ENCODE peak calls at places on chromosome 11, in nine cellular contexts. One of them, this sample, is unnamed.
A peak's percentile ranks its signal among the peaks of the same experiment; 100 is the strongest.

GRCh38 chr11:119029340-119030028 is 1.2 kb downstream of the SLC37A4 start:
- DNase-seq in WERI-Rb-1: peak; percentile 83
- DNase-seq in heart left ventricle: peak; percentile 38
- DNase-seq in Peyer's patch: peak; percentile 84
- DNase-seq in right lobe of liver: peak; percentile 87
- DNase-seq in HFFc6: no peak
- DNase-seq in ovary: peak; percentile 56
- DNase-seq in activated CD8-positive, alpha-beta T cell treated with anti-CD3 and anti-CD28 coated beads for 36 hours: peak; percentile 85
- DNase-seq in lower leg skin: no peak
- DNase-seq in this sample: no peak

GRCh38 chr11:133953999-133954398 is 2.8 kb downstream of the IGSF9B start:
- DNase-seq in Peyer's patch: no peak
- DNase-seq in right lobe of liver: no peak
- DNase-seq in ovary: no peak
- DNase-seq in WERI-Rb-1: no peak
- DNase-seq in HFFc6: no peak
- DNase-seq in activated CD8-positive, alpha-beta T cell treated with anti-CD3 and anti-CD28 coated beads for 36 hours: no peak
- DNase-seq in heart left ventricle: no peak
- DNase-seq in lower leg skin: no peak
- DNase-seq in this sample: no peak

GRCh38 chr11:109946322-109946846 is 146.8 kb upstream of the ZC3H12C start:
- DNase-seq in Peyer's patch: peak; percentile 75
- DNase-seq in lower leg skin: peak; percentile 95
- DNase-seq in activated CD8-positive, alpha-beta T cell treated with anti-CD3 and anti-CD28 coated beads for 36 hours: peak; percentile 85
- DNase-seq in WERI-Rb-1: peak; percentile 76
- DNase-seq in ovary: peak; percentile 89
- DNase-seq in right lobe of liver: peak; percentile 75
- DNase-seq in HFFc6: peak; percentile 94
- DNase-seq in heart left ventricle: peak; percentile 90
- DNase-seq in this sample: peak; percentile 53

GRCh38 chr11:122895591-122895990 is 13.0 kb downstream of the JHY start:
- DNase-seq in ovary: no peak
- DNase-seq in right lobe of liver: no peak
- DNase-seq in Peyer's patch: no peak
- DNase-seq in activated CD8-positive, alpha-beta T cell treated with anti-CD3 and anti-CD28 coated beads for 36 hours: peak; percentile 7
- DNase-seq in WERI-Rb-1: no peak
- DNase-seq in HFFc6: no peak
- DNase-seq in heart left ventricle: no peak
- DNase-seq in lower leg skin: no peak
- DNase-seq in this sample: no peak

GRCh38 chr11:106644824-106645223 is 373.5 kb downstream of the GUCY1A2 start:
- DNase-seq in HFFc6: peak; percentile 15
- DNase-seq in heart left ventricle: no peak
- DNase-seq in WERI-Rb-1: no peak
- DNase-seq in lower leg skin: no peak
- DNase-seq in right lobe of liver: no peak
- DNase-seq in activated CD8-positive, alpha-beta T cell treated with anti-CD3 and anti-CD28 coated beads for 36 hours: no peak
- DNase-seq in ovary: no peak
- DNase-seq in Peyer's patch: no peak
- DNase-seq in this sample: no peak

GRCh38 chr11:34637303-34637702 is 16.4 kb downstream of the EHF start:
- DNase-seq in lower leg skin: no peak
- DNase-seq in heart left ventricle: peak; percentile 46
- DNase-seq in WERI-Rb-1: no peak
- DNase-seq in HFFc6: no peak
- DNase-seq in right lobe of liver: no peak
- DNase-seq in Peyer's patch: no peak
- DNase-seq in activated CD8-positive, alpha-beta T cell treated with anti-CD3 and anti-CD28 coated beads for 36 hours: no peak
- DNase-seq in ovary: no peak
- DNase-seq in this sample: no peak

GRCh38 chr11:128738942-128739341 is 45.1 kb downstream of the FLI1 start:
- DNase-seq in Peyer's patch: no peak
- DNase-seq in WERI-Rb-1: no peak
- DNase-seq in ovary: no peak
- DNase-seq in HFFc6: no peak
- DNase-seq in heart left ventricle: no peak
- DNase-seq in lower leg skin: no peak
- DNase-seq in activated CD8-positive, alpha-beta T cell treated with anti-CD3 and anti-CD28 coated beads for 36 hours: no peak
- DNase-seq in right lobe of liver: no peak
- DNase-seq in this sample: no peak

GRCh38 chr11:31655483-31655882 is 145.9 kb downstream of the ELP4 start:
- DNase-seq in heart left ventricle: no peak
- DNase-seq in WERI-Rb-1: peak; percentile 8
- DNase-seq in activated CD8-positive, alpha-beta T cell treated with anti-CD3 and anti-CD28 coated beads for 36 hours: no peak
- DNase-seq in right lobe of liver: no peak
- DNase-seq in HFFc6: peak; percentile 81
- DNase-seq in lower leg skin: no peak
- DNase-seq in Peyer's patch: no peak
- DNase-seq in ovary: no peak
- DNase-seq in this sample: no peak

GRCh38 chr11:58394195-58394594 is 12.5 kb downstream of the OR5B3 start:
- DNase-seq in right lobe of liver: no peak
- DNase-seq in HFFc6: peak; percentile 80
- DNase-seq in heart left ventricle: no peak
- DNase-seq in ovary: no peak
- DNase-seq in WERI-Rb-1: no peak
- DNase-seq in lower leg skin: no peak
- DNase-seq in activated CD8-positive, alpha-beta T cell treated with anti-CD3 and anti-CD28 coated beads for 36 hours: no peak
- DNase-seq in Peyer's patch: no peak
- DNase-seq in this sample: no peak

GRCh38 chr11:38005597-38005996 is 1407.6 kb upstream of the RAG2 start:
- DNase-seq in ovary: no peak
- DNase-seq in heart left ventricle: no peak
- DNase-seq in right lobe of liver: no peak
- DNase-seq in HFFc6: no peak
- DNase-seq in activated CD8-positive, alpha-beta T cell treated with anti-CD3 and anti-CD28 coated beads for 36 hours: no peak
- DNase-seq in WERI-Rb-1: no peak
- DNase-seq in lower leg skin: no peak
- DNase-seq in Peyer's patch: no peak
- DNase-seq in this sample: no peak

GRCh38 chr11:14499178-14499559 is 442 bp downstream of the COPB1 start:
- DNase-seq in lower leg skin: peak; percentile 88
- DNase-seq in WERI-Rb-1: peak; percentile 19
- DNase-seq in right lobe of liver: peak; percentile 65
- DNase-seq in HFFc6: no peak
- DNase-seq in Peyer's patch: no peak
- DNase-seq in ovary: no peak
- DNase-seq in activated CD8-positive, alpha-beta T cell treated with anti-CD3 and anti-CD28 coated beads for 36 hours: peak; percentile 62
- DNase-seq in heart left ventricle: peak; percentile 39
- DNase-seq in this sample: peak; percentile 47

GRCh38 chr11:102709211-102709980 is 3.8 kb upstream of the MMP27 start:
- DNase-seq in right lobe of liver: no peak
- DNase-seq in ovary: no peak
- DNase-seq in Peyer's patch: no peak
- DNase-seq in heart left ventricle: no peak
- DNase-seq in HFFc6: no peak
- DNase-seq in lower leg skin: no peak
- DNase-seq in activated CD8-positive, alpha-beta T cell treated with anti-CD3 and anti-CD28 coated beads for 36 hours: no peak
- DNase-seq in WERI-Rb-1: no peak
- DNase-seq in this sample: no peak

GRCh38 chr11:126808851-126809250 is 191.7 kb downstream of the KIRREL3 start:
- DNase-seq in Peyer's patch: no peak
- DNase-seq in heart left ventricle: no peak
- DNase-seq in HFFc6: no peak
- DNase-seq in activated CD8-positive, alpha-beta T cell treated with anti-CD3 and anti-CD28 coated beads for 36 hours: no peak
- DNase-seq in WERI-Rb-1: no peak
- DNase-seq in lower leg skin: no peak
- DNase-seq in ovary: no peak
- DNase-seq in right lobe of liver: no peak
- DNase-seq in this sample: no peak

GRCh38 chr11:32305460-32305859 is 129.9 kb downstream of the WT1 start:
- DNase-seq in heart left ventricle: no peak
- DNase-seq in activated CD8-positive, alpha-beta T cell treated with anti-CD3 and anti-CD28 coated beads for 36 hours: no peak
- DNase-seq in WERI-Rb-1: no peak
- DNase-seq in HFFc6: no peak
- DNase-seq in lower leg skin: no peak
- DNase-seq in right lobe of liver: no peak
- DNase-seq in ovary: no peak
- DNase-seq in Peyer's patch: no peak
- DNase-seq in this sample: no peak

GRCh38 chr11:69216609-69217008 is 60.9 kb downstream of the SMIM38 start:
- DNase-seq in lower leg skin: peak; percentile 78
- DNase-seq in Peyer's patch: peak; percentile 30
- DNase-seq in WERI-Rb-1: no peak
- DNase-seq in right lobe of liver: no peak
- DNase-seq in ovary: no peak
- DNase-seq in heart left ventricle: no peak
- DNase-seq in activated CD8-positive, alpha-beta T cell treated with anti-CD3 and anti-CD28 coated beads for 36 hours: no peak
- DNase-seq in HFFc6: no peak
- DNase-seq in this sample: no peak

GRCh38 chr11:57290288-57290687 is 34.5 kb downstream of the TNKS1BP1 start:
- DNase-seq in Peyer's patch: no peak
- DNase-seq in WERI-Rb-1: no peak
- DNase-seq in right lobe of liver: no peak
- DNase-seq in heart left ventricle: no peak
- DNase-seq in ovary: no peak
- DNase-seq in activated CD8-positive, alpha-beta T cell treated with anti-CD3 and anti-CD28 coated beads for 36 hours: no peak
- DNase-seq in lower leg skin: no peak
- DNase-seq in HFFc6: peak; percentile 71
- DNase-seq in this sample: no peak

GRCh38 chr11:107598225-107599139 is 7.5 kb downstream of the ELMOD1 start:
- DNase-seq in heart left ventricle: no peak
- DNase-seq in activated CD8-positive, alpha-beta T cell treated with anti-CD3 and anti-CD28 coated beads for 36 hours: peak; percentile 24
- DNase-seq in lower leg skin: no peak
- DNase-seq in WERI-Rb-1: peak; percentile 38
- DNase-seq in HFFc6: peak; percentile 27
- DNase-seq in ovary: no peak
- DNase-seq in right lobe of liver: peak; percentile 68
- DNase-seq in Peyer's patch: no peak
- DNase-seq in this sample: no peak

GRCh38 chr11:123381817-123382554 is 48.1 kb upstream of the GRAMD1B start:
- DNase-seq in lower leg skin: no peak
- DNase-seq in Peyer's patch: no peak
- DNase-seq in heart left ventricle: no peak
- DNase-seq in ovary: no peak
- DNase-seq in activated CD8-positive, alpha-beta T cell treated with anti-CD3 and anti-CD28 coated beads for 36 hours: peak; percentile 83
- DNase-seq in HFFc6: no peak
- DNase-seq in right lobe of liver: no peak
- DNase-seq in WERI-Rb-1: no peak
- DNase-seq in this sample: no peak

GRCh38 chr11:116202922-116203321 is 569.9 kb downstream of the BUD13 start:
- DNase-seq in HFFc6: no peak
- DNase-seq in heart left ventricle: no peak
- DNase-seq in Peyer's patch: no peak
- DNase-seq in WERI-Rb-1: no peak
- DNase-seq in activated CD8-positive, alpha-beta T cell treated with anti-CD3 and anti-CD28 coated beads for 36 hours: no peak
- DNase-seq in ovary: no peak
- DNase-seq in right lobe of liver: no peak
- DNase-seq in lower leg skin: no peak
- DNase-seq in this sample: no peak

GRCh38 chr11:17762309-17762974 is 27.9 kb downstream of the KCNC1 start:
- DNase-seq in WERI-Rb-1: no peak
- DNase-seq in heart left ventricle: no peak
- DNase-seq in lower leg skin: no peak
- DNase-seq in right lobe of liver: no peak
- DNase-seq in HFFc6: no peak
- DNase-seq in Peyer's patch: no peak
- DNase-seq in activated CD8-positive, alpha-beta T cell treated with anti-CD3 and anti-CD28 coated beads for 36 hours: no peak
- DNase-seq in ovary: no peak
- DNase-seq in this sample: no peak
- TF ChIP-seq CTCF in WERI-Rb-1: peak; percentile 15
- TF ChIP-seq CTCF in heart left ventricle: no peak
- TF ChIP-seq CTCF in lower leg skin: no peak
- TF ChIP-seq CTCF in right lobe of liver: no peak
- TF ChIP-seq CTCF in HFFc6: peak; percentile 20
- TF ChIP-seq CTCF in Peyer's patch: no peak
- TF ChIP-seq CTCF in activated CD8-positive, alpha-beta T cell treated with anti-CD3 and anti-CD28 coated beads for 36 hours: no peak
- TF ChIP-seq CTCF in ovary: no peak
- TF ChIP-seq CTCF in this sample: no peak

GRCh38 chr11:12415567-12415966 is 38.2 kb downstream of the PARVA start:
- DNase-seq in HFFc6: no peak
- DNase-seq in heart left ventricle: no peak
- DNase-seq in ovary: no peak
- DNase-seq in lower leg skin: no peak
- DNase-seq in Peyer's patch: no peak
- DNase-seq in activated CD8-positive, alpha-beta T cell treated with anti-CD3 and anti-CD28 coated beads for 36 hours: no peak
- DNase-seq in WERI-Rb-1: no peak
- DNase-seq in right lobe of liver: no peak
- DNase-seq in this sample: no peak
- TF ChIP-seq CTCF in HFFc6: no peak
- TF ChIP-seq CTCF in heart left ventricle: no peak
- TF ChIP-seq CTCF in ovary: no peak
- TF ChIP-seq CTCF in lower leg skin: no peak
- TF ChIP-seq CTCF in Peyer's patch: no peak
- TF ChIP-seq CTCF in activated CD8-positive, alpha-beta T cell treated with anti-CD3 and anti-CD28 coated beads for 36 hours: no peak
- TF ChIP-seq CTCF in WERI-Rb-1: no peak
- TF ChIP-seq CTCF in right lobe of liver: no peak
- TF ChIP-seq CTCF in this sample: no peak

GRCh38 chr11:46918087-46918751 is at the start of gene LRP4:
- DNase-seq in right lobe of liver: peak; percentile 57
- DNase-seq in WERI-Rb-1: peak; percentile 69
- DNase-seq in HFFc6: no peak
- DNase-seq in lower leg skin: no peak
- DNase-seq in Peyer's patch: peak; percentile 76
- DNase-seq in activated CD8-positive, alpha-beta T cell treated with anti-CD3 and anti-CD28 coated beads for 36 hours: peak; percentile 36
- DNase-seq in heart left ventricle: peak; percentile 68
- DNase-seq in ovary: peak; percentile 70
- DNase-seq in this sample: peak; percentile 68
- TF ChIP-seq CTCF in right lobe of liver: no peak
- TF ChIP-seq CTCF in WERI-Rb-1: no peak
- TF ChIP-seq CTCF in HFFc6: no peak
- TF ChIP-seq CTCF in lower leg skin: no peak
- TF ChIP-seq CTCF in Peyer's patch: peak; percentile 39
- TF ChIP-seq CTCF in activated CD8-positive, alpha-beta T cell treated with anti-CD3 and anti-CD28 coated beads for 36 hours: no peak
- TF ChIP-seq CTCF in heart left ventricle: no peak
- TF ChIP-seq CTCF in ovary: no peak
- TF ChIP-seq CTCF in this sample: no peak

GRCh38 chr11:77560605-77561004 is 29.1 kb upstream of the AQP11 start:
- DNase-seq in lower leg skin: no peak
- DNase-seq in Peyer's patch: no peak
- DNase-seq in ovary: no peak
- DNase-seq in right lobe of liver: no peak
- DNase-seq in HFFc6: peak; percentile 83
- DNase-seq in heart left ventricle: no peak
- DNase-seq in WERI-Rb-1: no peak
- DNase-seq in activated CD8-positive, alpha-beta T cell treated with anti-CD3 and anti-CD28 coated beads for 36 hours: no peak
- DNase-seq in this sample: no peak

GRCh38 chr11:77558380-77558779 is 31.4 kb upstream of the AQP11 start:
- DNase-seq in right lobe of liver: no peak
- DNase-seq in lower leg skin: no peak
- DNase-seq in HFFc6: no peak
- DNase-seq in heart left ventricle: no peak
- DNase-seq in Peyer's patch: peak; percentile 67
- DNase-seq in activated CD8-positive, alpha-beta T cell treated with anti-CD3 and anti-CD28 coated beads for 36 hours: no peak
- DNase-seq in ovary: no peak
- DNase-seq in WERI-Rb-1: no peak
- DNase-seq in this sample: no peak

GRCh38 chr11:77559686-77560425 is 29.9 kb upstream of the AQP11 start:
- DNase-seq in HFFc6: peak; percentile 92
- DNase-seq in heart left ventricle: no peak
- DNase-seq in right lobe of liver: no peak
- DNase-seq in activated CD8-positive, alpha-beta T cell treated with anti-CD3 and anti-CD28 coated beads for 36 hours: no peak
- DNase-seq in WERI-Rb-1: no peak
- DNase-seq in Peyer's patch: no peak
- DNase-seq in ovary: no peak
- DNase-seq in lower leg skin: no peak
- DNase-seq in this sample: no peak

GRCh38 chr11:77561257-77561656 is 28.5 kb upstream of the AQP11 start:
- DNase-seq in Peyer's patch: no peak
- DNase-seq in right lobe of liver: no peak
- DNase-seq in lower leg skin: no peak
- DNase-seq in WERI-Rb-1: no peak
- DNase-seq in heart left ventricle: no peak
- DNase-seq in activated CD8-positive, alpha-beta T cell treated with anti-CD3 and anti-CD28 coated beads for 36 hours: no peak
- DNase-seq in ovary: no peak
- DNase-seq in HFFc6: no peak
- DNase-seq in this sample: no peak

GRCh38 chr11:77557553-77557952 is 32.2 kb upstream of the AQP11 start:
- DNase-seq in Peyer's patch: no peak
- DNase-seq in ovary: no peak
- DNase-seq in right lobe of liver: no peak
- DNase-seq in heart left ventricle: no peak
- DNase-seq in HFFc6: no peak
- DNase-seq in lower leg skin: no peak
- DNase-seq in WERI-Rb-1: peak; percentile 56
- DNase-seq in activated CD8-positive, alpha-beta T cell treated with anti-CD3 and anti-CD28 coated beads for 36 hours: peak; percentile 10
- DNase-seq in this sample: no peak
- TF ChIP-seq CTCF in Peyer's patch: no peak
- TF ChIP-seq CTCF in ovary: no peak
- TF ChIP-seq CTCF in right lobe of liver: peak; percentile 29
- TF ChIP-seq CTCF in heart left ventricle: no peak
- TF ChIP-seq CTCF in HFFc6: peak; percentile 46
- TF ChIP-seq CTCF in lower leg skin: no peak
- TF ChIP-seq CTCF in WERI-Rb-1: peak; percentile 71
- TF ChIP-seq CTCF in activated CD8-positive, alpha-beta T cell treated with anti-CD3 and anti-CD28 coated beads for 36 hours: no peak
- TF ChIP-seq CTCF in this sample: no peak

This sample was measured in mesothelial cell of epicardium.